ENCODE peak calls at places on chromosomes 4 and X, in seven cellular contexts. V is upper lobe of left lung; Q is stimulated activated CD4-positive, alpha-beta T cell treated with anti-CD3 and anti-CD28 coated beads, Interleukin-15, amount 100 ng/mL, for 48 hours; D is glomerular endothelial cell; T is RPMI7951; I is stimulated activated CD8-positive, alpha-beta memory T cell treated with anti-CD3 and anti-CD28 coated beads, Interleukin-4, amount 100 ng/mL, for 24 hours; W is H4. E is an unnamed sample.

GRCh38 chr4:77493120-77493767 is 112.4 kb upstream of the CXCL13 start:
- DNase-seq in V (no peak), I (no peak), W (no peak), Q (no peak), T (peak; percentile 37), D (no peak), E (no peak)

GRCh38 chr4:24594887-24595286 is 10.5 kb upstream of the DHX15 start:
- DNase-seq in Q (no peak), V (no peak), W (peak; percentile 51), D (no peak), I (no peak), T (peak; percentile 29), E (no peak)

GRCh38 chr4:107616838-107617389 is 103.1 kb downstream of the PAPSS1 start:
- DNase-seq in W (no peak), V (no peak), T (no peak), I (no peak), D (no peak), Q (no peak), E (no peak)

GRCh38 chrX:69015564-69016218 is 149.6 kb downstream of the PJA1 start:
- DNase-seq in V (no peak), I (no peak), D (no peak), W (no peak), T (no peak), Q (no peak), E (no peak)

GRCh38 chrX:41447897-41448296 is 754 bp downstream of the NYX start:
- DNase-seq in D (no peak), W (no peak), V (no peak), T (no peak), Q (no peak), I (no peak), E (no peak)

GRCh38 chr4:30722092-30722915 is 2.1 kb downstream of the PCDH7 start:
- DNase-seq in Q (no peak), D (no peak), T (no peak), I (no peak), V (peak; percentile 84), W (no peak), E (no peak)

GRCh38 chr4:13640149-13640671 is 12.7 kb upstream of the BOD1L1 start:
- DNase-seq in D (no peak), I (no peak), W (peak; percentile 87), Q (no peak), T (peak; percentile 87), V (no peak), E (no peak)

GRCh38 chr4:153748378-153748777 is 11.4 kb downstream of the RNF175 start:
- DNase-seq in Q (no peak), V (no peak), I (no peak), D (no peak), W (peak; percentile 64), T (peak; percentile 88), E (no peak)

GRCh38 chr4:60589425-60589824 is 610.7 kb upstream of the ADGRL3 start:
- DNase-seq in D (no peak), V (no peak), Q (no peak), T (no peak), W (no peak), I (no peak), E (no peak)

GRCh38 chr4:100984901-100985300 is 362.4 kb downstream of the PPP3CA start:
- DNase-seq in W (no peak), D (no peak), T (peak; percentile 59), Q (no peak), I (no peak), V (no peak), E (no peak)

GRCh38 chrX:153209347-153209746 is 30.3 kb downstream of the MAGEA1 start:
- DNase-seq in W (no peak), V (no peak), T (no peak), D (no peak), I (no peak), Q (no peak), E (no peak)

GRCh38 chrX:141669689-141670088 is 28.9 kb downstream of the SPANXD start:
- DNase-seq in I (no peak), D (no peak), Q (no peak), V (no peak), W (no peak), T (no peak), E (no peak)